ENCODE peak calls at places on chromosomes 6 and 20, in eight cellular contexts. D is right lobe of liver; M is left ventricle myocardium inferior; N is K562; C is effector memory CD4-positive, alpha-beta T cell; L is A549; R is SJSA1; T is Jurkat, Clone E6-1. K is an unnamed sample.

GRCh38 chr6:111918825-111919224 is 45.6 kb upstream of the FYN start:
- DNase-seq in N (no peak), D (no peak), R (no peak), T (no peak), M (peak), C (no peak), L (no peak), K (no peak)

GRCh38 chr6:46715106-46715505 is 20.1 kb downstream of the PLA2G7 start:
- DNase-seq in C (no peak), D (no peak), M (no peak), L (no peak), N (no peak), R (no peak), T (no peak), K (no peak)

GRCh38 chr20:37309290-37309689 is 19.8 kb downstream of the MANBAL start:
- DNase-seq in T (no peak), L (no peak), M (no peak), C (no peak), N (no peak), D (no peak), R (no peak), K (no peak)

GRCh38 chr6:16836186-16836981 is 75.1 kb upstream of the ATXN1 start:
- DNase-seq in R (peak), C (no peak), T (no peak), D (no peak), N (no peak), L (no peak), M (no peak), K (no peak)

GRCh38 chr6:105519954-105520353 is 117.1 kb upstream of the PREP start:
- DNase-seq in L (peak), R (no peak), D (no peak), M (no peak), T (no peak), N (no peak), C (no peak), K (no peak)

GRCh38 chr6:145070791-145071190 is 664.5 kb downstream of the EPM2A start:
- DNase-seq in M (no peak), C (no peak), L (no peak), T (no peak), D (no peak), N (no peak), R (peak), K (no peak)

GRCh38 chr20:57435498-57436222 is 44.5 kb downstream of the RBM38 start:
- DNase-seq in C (no peak), L (no peak), M (peak), D (peak), T (peak), N (peak), R (peak), K (peak)

GRCh38 chr20:46022411-46023147 is 6.4 kb upstream of the SLC12A5 start:
- DNase-seq in T (no peak), D (peak), N (peak), C (peak), L (peak), R (no peak), M (peak), K (peak)

GRCh38 chr6:10112871-10113584 is 301.8 kb downstream of the TFAP2A start:
- DNase-seq in T (no peak), L (no peak), M (no peak), D (no peak), C (no peak), R (no peak), N (no peak), K (no peak)

DNA sequence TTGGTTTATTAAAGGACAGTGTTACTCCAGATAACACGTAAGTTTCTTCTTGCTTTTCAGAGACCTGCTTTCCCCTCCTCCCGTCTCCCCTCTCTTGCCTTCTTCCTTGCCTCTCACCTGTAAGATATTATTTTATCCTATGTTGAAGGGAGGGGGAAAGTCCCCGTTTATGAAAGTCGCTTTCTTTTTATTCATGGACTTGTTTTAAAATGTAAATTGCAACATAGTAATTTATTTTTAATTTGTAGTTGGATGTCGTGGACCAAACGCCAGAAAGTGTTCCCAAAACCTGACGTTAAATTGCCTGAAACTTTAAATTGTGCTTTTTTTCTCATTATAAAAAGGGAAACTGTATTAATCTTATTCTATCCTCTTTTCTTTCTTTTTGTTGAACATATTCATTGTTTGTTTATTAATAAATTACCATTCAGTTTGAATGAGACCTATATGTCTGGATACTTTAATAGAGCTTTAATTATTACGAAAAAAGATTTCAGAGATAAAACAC is 2.7 kb downstream of the FOXC1 start:
- DNase-seq in R (no peak), N (no peak), T (no peak), C (no peak), M (no peak), D (no peak), L (no peak), K (no peak)
- H3K4me3 ChIP-seq in R (peak), N (no peak), T (no peak), C (peak), M (peak), D (peak), L (peak), K (peak)

DNA sequence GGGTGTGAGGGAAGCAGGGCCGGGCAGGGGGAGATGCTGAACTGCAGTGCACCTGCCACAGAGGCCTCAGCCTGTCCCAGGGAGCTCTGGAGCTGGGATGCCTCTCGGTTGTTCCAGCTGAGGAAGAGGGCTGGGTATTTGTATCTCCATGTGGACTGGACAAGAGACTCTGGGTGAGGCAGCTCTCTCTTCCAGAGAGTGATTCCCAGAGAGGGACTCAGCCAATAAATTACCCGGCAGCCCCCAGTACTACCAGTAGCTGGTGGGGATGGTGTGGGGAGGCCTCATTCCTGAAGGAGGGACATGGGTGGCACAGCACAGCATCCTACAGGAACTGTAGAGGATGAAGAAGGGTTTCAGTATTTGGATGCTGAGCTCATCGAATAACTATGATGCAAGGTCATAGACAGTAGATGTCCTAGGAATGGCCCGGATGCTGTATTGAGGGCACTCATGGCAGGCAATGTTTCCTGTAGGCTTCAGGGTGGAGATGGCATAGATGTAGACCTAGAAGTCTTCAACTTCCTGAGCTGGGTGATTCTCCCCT is 1.4 kb downstream of the FGD2 start:
- DNase-seq in D (no peak), T (no peak), L (no peak), C (no peak), N (no peak), R (no peak), M (no peak), K (no peak)
- H3K4me3 ChIP-seq in D (peak), T (no peak), L (no peak), C (no peak), N (no peak), R (no peak), M (peak), K (no peak)

GRCh38 chr6:27281105-27281539 is 31.0 kb downstream of the POM121L2 start:
- DNase-seq in D (no peak), M (no peak), T (no peak), N (no peak), R (no peak), L (no peak), C (no peak), K (no peak)

GRCh38 chr6:27281569-27281968 is 30.5 kb downstream of the POM121L2 start:
- DNase-seq in M (no peak), L (no peak), R (no peak), N (no peak), T (no peak), C (no peak), D (no peak), K (no peak)

GRCh38 chr6:27280540-27281000 is 31.5 kb downstream of the POM121L2 start:
- DNase-seq in T (no peak), L (no peak), M (no peak), N (peak), D (no peak), R (no peak), C (no peak), K (no peak)

GRCh38 chr6:27279513-27280063 is 32.1 kb downstream of the PRSS16 start:
- DNase-seq in D (no peak), N (peak), C (no peak), R (no peak), T (no peak), M (no peak), L (no peak), K (no peak)

GRCh38 chr6:27280064-27280539 is 32.0 kb downstream of the POM121L2 start:
- DNase-seq in C (no peak), M (no peak), N (peak), R (peak), L (no peak), T (peak), D (no peak), K (no peak)
- H3K4me3 ChIP-seq in C (no peak), M (no peak), N (peak), R (no peak), L (peak), T (no peak), D (no peak), K (no peak)

GRCh38 chr20:40393161-40393560 is 295.9 kb downstream of the MAFB start:
- DNase-seq in L (no peak), R (no peak), T (no peak), M (no peak), C (no peak), N (no peak), D (no peak), K (no peak)
- H3K4me3 ChIP-seq in L (no peak), R (no peak), T (no peak), M (no peak), C (no peak), N (no peak), D (no peak), K (no peak)